ENCODE peak calls at places on chromosomes 11 and 22, in five cellular contexts. J is EH; M is stimulated activated CD4-positive, alpha-beta T cell treated with anti-CD3 and anti-CD28 coated beads, Interleukin-12 subunit alpha, Interleukin-12 subunit beta, amount 100 ng/mL, for 48 hours; E is cardiac fibroblast; W is OCI-LY7. P is an unnamed sample.

GRCh38 chr22:43173976-43174720 is 12.8 kb downstream of the TTLL12 start:
- DNase-seq in J (no peak), M (no peak), E (no peak), W (no peak), P (no peak)

GRCh38 chr11:10805741-10806140 is 3.0 kb downstream of the EIF4G2 start:
- DNase-seq in J (no peak), M (no peak), E (no peak), W (no peak), P (no peak)

GRCh38 chr11:16902979-16903378 is 111.2 kb downstream of the PLEKHA7 start:
- DNase-seq in J (no peak), M (no peak), E (no peak), W (no peak), P (no peak)

GRCh38 chr11:111807098-111807497 is 40.9 kb upstream of the PPP2R1B start:
- DNase-seq in J (no peak), M (no peak), E (no peak), W (no peak), P (no peak)

GRCh38 chr11:12693075-12693473 is 18.9 kb downstream of the TEAD1 start:
- DNase-seq in J (no peak), M (no peak), E (peak), W (no peak), P (no peak)

GRCh38 chr11:831132-831864 is 1.5 kb upstream of the CD151 start:
- DNase-seq in J (peak), M (no peak), E (peak), W (no peak), P (no peak)

GRCh38 chr11:11336664-11337063 is 16.4 kb downstream of the CSNK2A3 start:
- DNase-seq in J (no peak), M (no peak), E (no peak), W (no peak), P (no peak)

GRCh38 chr11:114426280-114426679 is 13.0 kb upstream of the REXO2 start:
- DNase-seq in J (no peak), M (no peak), E (no peak), W (no peak), P (no peak)

GRCh38 chr11:121964591-121964990 is 151.4 kb downstream of the BLID start:
- DNase-seq in J (peak), M (no peak), E (peak), W (no peak), P (no peak)

GRCh38 chr22:41526802-41527799 is 17.2 kb downstream of the POLR3H start:
- DNase-seq in J (peak), M (peak), E (peak), W (peak), P (no peak)

GRCh38 chr11:61763930-61764605 is 11.6 kb downstream of the MYRF start:
- DNase-seq in J (no peak), M (no peak), E (no peak), W (no peak), P (no peak)

GRCh38 chr11:57885298-57886035 is 123.9 kb downstream of the CTNND1 start:
- DNase-seq in J (peak), M (no peak), E (peak), W (no peak), P (no peak)

GRCh38 chr22:18994780-18995711 is 59.0 kb upstream of the PRODH start:
- DNase-seq in J (no peak), M (no peak), E (no peak), W (no peak), P (no peak)

GRCh38 chr22:21775061-21775460 is 39.5 kb upstream of the YPEL1 start:
- DNase-seq in J (peak), M (no peak), E (peak), W (no peak), P (no peak)

GRCh38 chr11:12897390-12897789 is 111.7 kb upstream of the RASSF10 start:
- DNase-seq in J (no peak), M (no peak), E (no peak), W (no peak), P (no peak)

GRCh38 chr11:83047515-83048225 is 24.0 kb downstream of the RAB30 start:
- DNase-seq in J (peak), M (no peak), E (peak), W (no peak), P (peak)

GRCh38 chr11:76459299-76459698 is 14.5 kb downstream of the EMSY start:
- DNase-seq in J (peak), M (no peak), E (peak), W (no peak), P (no peak)

GRCh38 chr22:46604306-46604690 is 15.9 kb upstream of the GRAMD4 start:
- DNase-seq in J (peak), M (peak), E (peak), W (no peak), P (no peak)

P was measured in NCI-H748 treated with DMSO at 0.1 percent for 48 hours.